ENCODE peak calls at places on chromosomes 2 and 18, in five cellular contexts. D is pancreas, Y is fibroblast of the conjunctiva, E is left lobe of liver, C is breast epithelium. L is an unnamed sample.

GRCh38 chr2:150809083-150809482 is 321.6 kb upstream of the RND3 start:
- DNase-seq in D (no peak), Y (no peak), E (no peak), C (no peak), L (peak)

GRCh38 chr2:27080140-27080469 is 1.7 kb downstream of the EMILIN1 start:
- DNase-seq in D (no peak), Y (no peak), E (no peak), C (no peak), L (no peak)

GRCh38 chr2:44348385-44348784 is 12.9 kb downstream of the PREPL start:
- DNase-seq in D (no peak), Y (no peak), E (no peak), C (no peak), L (no peak)

GRCh38 chr2:41313082-41313481 is 734.7 kb upstream of the PKDCC start:
- DNase-seq in D (no peak), Y (no peak), E (no peak), C (no peak), L (no peak)

GRCh38 chr2:53475320-53475719 is 292.3 kb upstream of the CHAC2 start:
- DNase-seq in D (no peak), Y (no peak), E (no peak), C (no peak), L (no peak)

GRCh38 chr18:23191952-23192662 is 56.8 kb downstream of the CABLES1 start:
- DNase-seq in D (peak), Y (peak), E (peak), C (peak), L (peak)

GRCh38 chr18:57134564-57135211 is 12.2 kb upstream of the BOD1L2 start:
- DNase-seq in D (no peak), Y (no peak), E (no peak), C (no peak), L (no peak)

GRCh38 chr2:26612522-26613240 is 28.5 kb downstream of the CIB4 start:
- DNase-seq in D (no peak), Y (no peak), E (peak), C (no peak), L (no peak)

GRCh38 chr2:70396589-70396988 is 94.7 kb upstream of the FAM136A start:
- DNase-seq in D (no peak), Y (no peak), E (no peak), C (no peak), L (no peak)

GRCh38 chr2:223051580-223052375 is at the start of gene KCNE4:
- DNase-seq in D (peak), Y (peak), E (no peak), C (no peak), L (no peak)

GRCh38 chr18:45107425-45107824 is 426.7 kb downstream of the SETBP1 start:
- DNase-seq in D (no peak), Y (peak), E (no peak), C (no peak), L (no peak)